ENCODE peak calls at places on chromosomes 16 and 17, in five cellular contexts. J, T, H, Q and B are unnamed samples.
A peak's percentile ranks its signal among the peaks of the same experiment; 100 is the strongest.

GRCh38 chr16:86093801-86094750 is 195.1 kb downstream of the IRF8 start:
- DNase-seq in Q (no peak), H (no peak), J (no peak), T (peak; percentile 75), B (peak; percentile 52)

GRCh38 chr17:50593321-50593720 is 32.8 kb downstream of the CACNA1G start:
- DNase-seq in J (no peak), H (no peak), T (no peak), Q (no peak), B (no peak)

GRCh38 chr16:84955427-84955826 is 55.9 kb downstream of the ZDHHC7 start:
- DNase-seq in Q (no peak), J (no peak), H (no peak), T (peak; percentile 62), B (no peak)

GRCh38 chr17:28571255-28572122 is at the start of gene PIGS:
- DNase-seq in J (peak; percentile 99), T (peak; percentile 99), Q (peak; percentile 97), H (peak; percentile 91), B (peak; percentile 97)

GRCh38 chr16:68893710-68894705 is 50.7 kb downstream of the TANGO6 start:
- DNase-seq in H (no peak), T (no peak), Q (peak; percentile 23), J (no peak), B (no peak)

GRCh38 chr16:4591191-4591590 is 23.5 kb downstream of the UBALD1 start:
- DNase-seq in Q (no peak), T (no peak), H (no peak), J (no peak), B (no peak)

GRCh38 chr16:8237452-8237851 is 352.9 kb downstream of the TMEM114 start:
- DNase-seq in H (no peak), J (no peak), Q (no peak), T (no peak), B (no peak)

GRCh38 chr16:2163211-2163881 is 7.8 kb downstream of the TRAF7 start:
- DNase-seq in H (peak; percentile 86), Q (no peak), J (no peak), T (no peak), B (no peak)

GRCh38 chr16:35754391-35755369 is 2295.3 kb downstream of the TP53TG3F start:
- DNase-seq in H (no peak), T (peak; percentile 54), Q (no peak), J (peak; percentile 86), B (no peak)

GRCh38 chr16:46573008-46573833 is 48.0 kb downstream of the SHCBP1 start:
- DNase-seq in H (no peak), T (no peak), Q (peak; percentile 38), J (no peak), B (no peak)

GRCh38 chr16:4558026-4558425 is 1.9 kb downstream of the C16orf96 start:
- DNase-seq in T (no peak), H (no peak), Q (peak; percentile 48), J (no peak), B (no peak)

GRCh38 chr16:2858245-2859025 is 465 bp upstream of the PRSS22 start:
- DNase-seq in Q (no peak), J (no peak), T (no peak), H (peak; percentile 92), B (no peak)

GRCh38 chr16:87149051-87149450 is 168.1 kb downstream of the C16orf95 start:
- DNase-seq in J (no peak), Q (no peak), H (no peak), T (no peak), B (no peak)

DNA sequence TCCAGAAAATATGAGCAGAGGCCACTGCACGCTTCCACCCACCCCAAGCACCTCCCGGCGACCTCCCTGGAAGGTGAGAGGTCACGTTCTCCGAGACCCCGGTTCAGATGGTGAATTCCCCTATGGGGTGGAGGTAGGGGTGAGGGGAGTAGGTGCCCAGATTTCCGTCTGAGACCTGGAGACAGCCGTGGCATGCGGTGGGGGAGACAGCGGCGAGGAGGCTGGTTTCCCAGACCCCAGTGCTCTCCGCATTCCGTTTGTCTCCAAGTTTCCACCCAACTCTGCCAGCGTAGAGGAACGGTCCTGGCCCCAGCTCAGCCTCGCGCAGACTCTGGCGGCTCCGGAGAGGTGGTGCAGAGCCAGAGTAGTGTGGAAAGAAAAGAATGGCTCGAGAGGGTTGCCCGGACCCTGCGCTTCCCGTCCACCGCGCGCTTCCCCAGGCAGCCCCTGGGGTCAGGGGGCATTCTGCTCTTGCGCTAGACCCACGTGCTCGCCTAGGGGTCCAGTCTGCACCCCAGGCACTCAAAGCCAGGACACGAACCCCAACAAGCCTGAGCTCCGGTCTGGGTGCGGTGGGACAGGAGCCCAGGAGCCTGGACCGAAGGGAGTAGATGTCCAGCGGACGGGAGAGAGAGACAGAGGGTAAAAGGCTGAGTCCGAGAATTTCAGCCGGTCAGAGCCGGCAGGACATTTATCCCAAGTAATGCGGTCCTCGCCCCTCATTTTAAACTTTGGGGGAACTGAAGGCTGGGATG is 3.9 kb downstream of the PMP22 start:
- DNase-seq in J (peak; percentile 91), T (peak; percentile 44), H (peak; percentile 52), Q (no peak), B (peak; percentile 84)
- H3K27me3 ChIP-seq in J (no peaks in the 10 kb centered on the region), T (peaks cover 29% of the 10 kb centered on the region), H (no peaks in the 10 kb centered on the region), Q (no peaks in the 10 kb centered on the region), B (no peaks in the 10 kb centered on the region)

DNA sequence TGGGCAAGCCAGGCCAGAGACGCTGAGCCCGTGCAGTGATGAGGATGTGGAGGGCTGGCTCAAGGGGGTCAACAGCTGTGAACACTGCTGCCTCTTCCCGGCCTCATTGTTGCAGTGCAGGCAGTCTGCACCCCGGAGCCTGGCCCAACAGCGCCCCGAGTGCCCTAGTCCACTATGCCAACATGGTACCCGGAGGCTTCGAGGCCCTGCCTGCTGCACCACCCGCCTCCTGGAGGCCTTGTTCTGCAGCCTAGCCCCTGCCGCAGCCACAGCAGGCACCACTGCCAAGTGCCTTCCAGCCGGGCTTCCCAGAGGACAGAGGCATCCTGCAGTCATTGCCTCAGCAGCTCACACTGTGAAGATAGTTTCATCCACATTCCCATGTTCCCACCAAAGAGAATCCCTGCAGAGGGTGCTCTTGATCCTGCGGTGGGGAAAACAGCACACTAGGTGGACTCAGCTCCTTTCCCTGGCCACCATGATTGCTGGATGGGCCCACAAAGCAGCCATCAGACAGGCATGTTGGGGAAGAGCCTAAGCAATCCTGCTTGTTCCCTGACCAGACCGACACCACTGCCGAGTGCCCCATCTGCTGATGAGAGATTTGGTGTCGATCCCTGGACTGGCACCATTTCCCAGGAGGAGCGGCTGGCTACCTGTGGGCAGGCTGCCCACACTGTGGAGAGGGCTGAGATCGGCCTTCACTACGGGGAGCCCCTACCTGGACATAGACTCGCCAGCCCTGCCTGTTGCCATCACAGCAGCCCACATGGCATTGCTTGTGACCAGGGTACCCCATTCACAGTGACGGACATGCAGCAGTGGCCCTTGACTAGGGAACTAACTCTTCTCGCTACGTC is 44.9 kb downstream of the USP22 start:
- DNase-seq in Q (no peak), H (no peak), T (peak; percentile 67), J (no peak), B (peak; percentile 59)
- TF ChIP-seq POLR2AphosphoS5 in Q (peak; percentile 8), H (no peak), T (peak; percentile 28), J (no peak), B (no peak)

DNA sequence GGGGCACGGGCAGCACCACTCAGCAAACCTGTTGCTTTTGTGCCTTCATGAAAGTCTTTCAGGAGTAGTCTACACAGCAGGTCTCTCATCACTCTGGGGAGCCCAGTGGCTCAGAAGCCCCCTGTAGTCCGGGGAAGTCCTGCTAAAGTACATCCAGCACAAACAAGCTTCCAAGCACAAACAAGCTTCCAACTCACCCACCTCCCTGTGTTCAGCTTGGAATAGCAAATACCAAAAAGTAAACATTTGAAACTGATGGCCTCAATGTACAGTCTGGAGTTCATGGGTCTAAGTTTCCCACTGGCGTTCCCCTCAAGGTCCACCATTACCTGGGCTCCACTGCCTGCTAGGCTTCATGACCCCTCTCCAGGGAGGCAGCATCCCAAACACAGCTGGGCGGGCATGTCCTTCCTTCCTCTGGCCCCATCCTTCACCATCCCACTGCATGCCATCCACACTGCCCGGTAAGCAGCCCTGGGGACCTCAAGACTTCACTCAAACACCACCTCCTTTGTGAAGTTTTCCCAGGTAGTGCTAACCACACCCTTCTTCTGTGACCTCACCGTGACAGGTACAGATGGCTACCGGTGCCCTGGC is 62.8 kb upstream of the SIAH1 start:
- DNase-seq in J (peak; percentile 90), Q (no peak), T (no peak), H (no peak), B (peak; percentile 52)
- H3K9me3 ChIP-seq in J (no peaks in the 10 kb centered on the region), Q (no peaks in the 10 kb centered on the region), T (no peaks in the 10 kb centered on the region), H (no peaks in the 10 kb centered on the region), B (no peaks in the 10 kb centered on the region)

GRCh38 chr17:80442764-80443163 is 27.8 kb downstream of the ENDOV start:
- DNase-seq in Q (no peak), T (no peak), H (no peak), J (no peak), B (no peak)

GRCh38 chr17:80441133-80441578 is 26.2 kb downstream of the ENDOV start:
- DNase-seq in T (no peak), Q (peak; percentile 79), H (no peak), J (no peak), B (no peak)

GRCh38 chr17:80442305-80442659 is 27.3 kb downstream of the ENDOV start:
- DNase-seq in H (no peak), J (no peak), Q (no peak), T (no peak), B (no peak)

GRCh38 chr17:80443498-80443897 is 28.5 kb downstream of the ENDOV start:
- DNase-seq in H (no peak), J (no peak), T (no peak), Q (no peak), B (no peak)

GRCh38 chr17:80441598-80442304 is 26.8 kb downstream of the ENDOV start:
- DNase-seq in J (no peak), Q (no peak), H (no peak), T (no peak), B (no peak)
- H3K27me3 ChIP-seq in J (no peaks in the 10 kb centered on the region), Q (peaks cover 16% of the 10 kb centered on the region), H (no peaks in the 10 kb centered on the region), T (no peaks in the 10 kb centered on the region), B (no peaks in the 10 kb centered on the region)